ENCODE peak calls at places on chromosome 11, in nine cellular contexts. N is lower leg skin, Q is amniotic stem cell, S is sciatic nerve, B is lung, K is cardiac septum, Y is choroid plexus epithelial cell, R is NCI-H510A, J is iPS-NIHi11. P is an unnamed sample.

GRCh38 chr11:66676279-66676919 is 1.3 kb downstream of the RBM4B start:
- DNase-seq in N (no peak), Q (no peak), S (no peak), B (no peak), K (no peak), Y (no peak), R (no peak), J (no peak), P (peak; percentile 73)

GRCh38 chr11:111560785-111561184 is 20.3 kb downstream of the LAYN start:
- DNase-seq in N (no peak), Q (no peak), S (no peak), B (no peak), K (no peak), Y (no peak), R (no peak), J (no peak), P (no peak)

GRCh38 chr11:10409207-10409661 is 45.8 kb upstream of the AMPD3 start:
- DNase-seq in N (no peak), Q (no peak), S (no peak), B (no peak), K (no peak), Y (no peak), R (no peak), J (no peak), P (peak; percentile 81)

GRCh38 chr11:1460994-1461805 is 25.4 kb downstream of the MOB2 start:
- DNase-seq in N (no peak), Q (no peak), S (no peak), B (no peak), K (no peak), Y (no peak), R (no peak), J (no peak), P (no peak)

GRCh38 chr11:115581871-115582639 is 77.8 kb upstream of the CADM1 start:
- DNase-seq in N (no peak), Q (no peak), S (no peak), B (no peak), K (no peak), Y (no peak), R (peak; percentile 56), J (peak; percentile 48), P (no peak)

GRCh38 chr11:114317738-114318137 is 21.5 kb downstream of the NNMT start:
- DNase-seq in N (no peak), Q (no peak), S (no peak), B (no peak), K (no peak), Y (peak; percentile 81), R (no peak), J (peak; percentile 55), P (peak; percentile 45)

GRCh38 chr11:13126430-13126829 is 117.3 kb downstream of the RASSF10 start:
- DNase-seq in N (no peak), Q (peak; percentile 73), S (no peak), B (peak; percentile 44), K (no peak), Y (peak; percentile 94), R (peak; percentile 21), J (peak; percentile 17), P (no peak)

GRCh38 chr11:1163911-1164735 is 6.4 kb downstream of the MUC5AC start:
- DNase-seq in N (no peak), Q (no peak), S (peak; percentile 45), B (no peak), K (no peak), Y (no peak), R (no peak), J (peak; percentile 38), P (no peak)

GRCh38 chr11:116895053-116895757 is 57.8 kb upstream of the APOA1 start:
- DNase-seq in N (no peak), Q (no peak), S (no peak), B (no peak), K (no peak), Y (peak; percentile 32), R (no peak), J (peak; percentile 74), P (peak; percentile 35)

GRCh38 chr11:123137496-123138270 is 57.4 kb downstream of the CLMP start:
- DNase-seq in N (peak; percentile 64), Q (peak; percentile 63), S (peak; percentile 86), B (peak; percentile 51), K (peak; percentile 81), Y (peak; percentile 75), R (no peak), J (peak; percentile 41), P (peak; percentile 95)

GRCh38 chr11:2304156-2305139 is 2.6 kb downstream of the TSPAN32 start:
- DNase-seq in N (peak; percentile 12), Q (no peak), S (peak; percentile 62), B (no peak), K (no peak), Y (no peak), R (no peak), J (no peak), P (no peak)

GRCh38 chr11:74019104-74019738 is 10.3 kb upstream of the UCP3 start:
- DNase-seq in N (no peak), Q (no peak), S (no peak), B (no peak), K (no peak), Y (peak; percentile 45), R (no peak), J (no peak), P (no peak)

GRCh38 chr11:73990727-73991126 is 8.1 kb upstream of the UCP2 start:
- DNase-seq in N (no peak), Q (no peak), S (no peak), B (no peak), K (no peak), Y (no peak), R (peak; percentile 34), J (no peak), P (no peak)